ENCODE peak calls at places on chromosomes 12 and 14, in four cellular contexts. J is substantia nigra, S is coronary artery, M is lower lobe of right lung. P is an unnamed sample.
A peak's percentile ranks its signal among the peaks of the same experiment; 100 is the strongest.

GRCh38 chr12:28218875-28219274 is 28.6 kb downstream of the CCDC91 start:
- DNase-seq in J (no peak), S (no peak), M (no peak), P (no peak)

GRCh38 chr12:109112720-109113465 is 3.5 kb upstream of the ACACB start:
- DNase-seq in J (no peak), S (peak; percentile 45), M (no peak), P (no peak)

GRCh38 chr14:99273025-99273723 is 1.2 kb upstream of the BCL11B start:
- DNase-seq in J (no peak), S (no peak), M (no peak), P (no peak)

GRCh38 chr14:78595797-78596196 is 425.6 kb downstream of the NRXN3 start:
- DNase-seq in J (no peak), S (no peak), M (no peak), P (no peak)

GRCh38 chr14:68598621-68599447 is 194.0 kb downstream of the ZFP36L1 start:
- DNase-seq in J (peak; percentile 30), S (no peak), M (peak; percentile 83), P (no peak)

GRCh38 chr14:71138236-71139057 is 231.2 kb downstream of the PCNX1 start:
- DNase-seq in J (no peak), S (no peak), M (no peak), P (no peak)

GRCh38 chr12:57213068-57213715 is 3.4 kb upstream of the NXPH4 start:
- DNase-seq in J (peak; percentile 78), S (peak; percentile 91), M (peak; percentile 90), P (peak; percentile 88)

GRCh38 chr14:80095623-80096022 is 115.7 kb downstream of the DIO2 start:
- DNase-seq in J (no peak), S (no peak), M (no peak), P (no peak)